ENCODE peak calls at places on chromosomes 3 and 15, in nine cellular contexts. V is glutamatergic neuron; O is M059J; W is activated CD4-positive, alpha-beta T cell treated with anti-CD3 and anti-CD28 coated beads for 48 hours; M is CD8-positive, alpha-beta T cell; P is LoVo; C is NCI-H1417; X is amniotic epithelial cell; N is epithelial cell of esophagus. U is an unnamed sample.
A peak's percentile ranks its signal among the peaks of the same experiment; 100 is the strongest.

GRCh38 chr3:11385329-11385728 is 113.1 kb downstream of the ATG7 start:
- DNase-seq in W (no peak), P (no peak), C (no peak), M (no peak), V (no peak), O (peak; percentile 44), N (peak; percentile 61), X (peak; percentile 17), U (no peak)

GRCh38 chr3:160778480-160778879 is 22.4 kb downstream of the PPM1L start:
- DNase-seq in M (no peak), V (no peak), P (no peak), N (no peak), W (no peak), O (no peak), X (no peak), C (no peak), U (no peak)

GRCh38 chr15:75785771-75786563 is 57.3 kb upstream of the UBE2Q2 start:
- DNase-seq in N (no peak), W (no peak), C (no peak), O (peak; percentile 3), X (no peak), V (no peak), P (no peak), M (no peak), U (peak; percentile 50)

GRCh38 chr3:155391583-155391982 is 98.1 kb upstream of the STRIT1 start:
- DNase-seq in M (no peak), W (no peak), X (peak; percentile 12), N (peak; percentile 54), O (peak; percentile 71), P (peak; percentile 47), V (no peak), C (peak; percentile 52), U (no peak)

GRCh38 chr3:184171562-184171961 is 3.1 kb upstream of the AP2M1 start:
- DNase-seq in N (peak; percentile 76), W (no peak), C (no peak), O (peak; percentile 88), V (no peak), X (peak; percentile 65), P (no peak), M (no peak), U (no peak)

GRCh38 chr3:64341355-64341754 is 116.1 kb upstream of the PRICKLE2 start:
- DNase-seq in P (no peak), X (peak; percentile 40), O (no peak), C (no peak), V (no peak), W (no peak), N (no peak), M (no peak), U (no peak)

GRCh38 chr3:156811092-156811862 is 14.9 kb upstream of the LEKR1 start:
- DNase-seq in V (no peak), O (no peak), X (peak; percentile 36), P (peak; percentile 60), N (peak; percentile 96), C (no peak), W (no peak), M (no peak), U (no peak)

GRCh38 chr3:115401298-115401697 is 222.0 kb upstream of the GAP43 start:
- DNase-seq in X (peak; percentile 91), O (peak; percentile 81), M (no peak), C (no peak), V (no peak), N (no peak), P (no peak), W (no peak), U (no peak)

GRCh38 chr3:66904816-66905543 is 93.1 kb upstream of the KBTBD8 start:
- DNase-seq in P (no peak), C (no peak), X (peak; percentile 32), V (no peak), W (no peak), N (peak; percentile 30), O (no peak), M (no peak), U (no peak)

GRCh38 chr3:121493431-121493830 is 52.4 kb downstream of the POLQ start:
- DNase-seq in P (no peak), W (no peak), C (no peak), N (no peak), M (no peak), X (peak; percentile 29), O (no peak), V (no peak), U (no peak)

GRCh38 chr3:163368168-163368567 is 1710.1 kb downstream of the SI start:
- DNase-seq in X (peak; percentile 29), O (no peak), P (no peak), M (no peak), C (no peak), W (no peak), N (peak; percentile 4), V (no peak), U (no peak)

GRCh38 chr3:17144665-17144993 is 259.9 kb downstream of the PLCL2 start:
- DNase-seq in M (no peak), X (no peak), C (no peak), N (no peak), V (no peak), P (no peak), W (peak; percentile 35), O (no peak), U (no peak)

GRCh38 chr15:89747708-89748682 is 3.1 kb downstream of the MESP1 start:
- DNase-seq in W (no peak), X (no peak), C (no peak), N (no peak), M (no peak), P (no peak), O (no peak), V (no peak), U (no peak)

GRCh38 chr3:133828576-133829309 is 23.1 kb downstream of the SRPRB start:
- DNase-seq in N (no peak), P (no peak), V (peak; percentile 41), C (no peak), W (no peak), M (no peak), X (no peak), O (no peak), U (no peak)

GRCh38 chr3:190517696-190518095 is 3.8 kb downstream of the IL1RAP start:
- DNase-seq in P (no peak), M (no peak), C (no peak), O (peak; percentile 72), N (peak; percentile 88), X (peak; percentile 80), W (no peak), V (no peak), U (no peak)